ENCODE peak calls at places on chromosomes 13 and 19, in ten cellular contexts. One of them, this sample, is unnamed.

GRCh38 chr19:38557205-38557799 is 60.5 kb downstream of the MAP4K1 start:
- DNase-seq in T-helper 17 cell: no peak
- DNase-seq in lung: no peak
- DNase-seq in NCI-H187 treated with DMSO at 0.1 percent for 48 hours: no peak
- DNase-seq in HT-29: peak
- DNase-seq in left cardiac atrium: no peak
- DNase-seq in BJ: no peak
- DNase-seq in upper lobe of right lung: peak
- DNase-seq in effector CD4-positive, alpha-beta T cell: no peak
- DNase-seq in NCI-H510A: no peak
- DNase-seq in this sample: no peak

GRCh38 chr19:13978306-13978705 is 26.0 kb downstream of the DCAF15 start:
- DNase-seq in T-helper 17 cell: no peak
- DNase-seq in lung: peak
- DNase-seq in NCI-H187 treated with DMSO at 0.1 percent for 48 hours: no peak
- DNase-seq in HT-29: peak
- DNase-seq in left cardiac atrium: peak
- DNase-seq in BJ: no peak
- DNase-seq in upper lobe of right lung: peak
- DNase-seq in effector CD4-positive, alpha-beta T cell: no peak
- DNase-seq in NCI-H510A: no peak
- DNase-seq in this sample: peak

GRCh38 chr19:7247160-7247559 is 47.1 kb downstream of the INSR start:
- DNase-seq in T-helper 17 cell: no peak
- DNase-seq in lung: no peak
- DNase-seq in NCI-H187 treated with DMSO at 0.1 percent for 48 hours: no peak
- DNase-seq in HT-29: no peak
- DNase-seq in left cardiac atrium: no peak
- DNase-seq in BJ: no peak
- DNase-seq in upper lobe of right lung: no peak
- DNase-seq in effector CD4-positive, alpha-beta T cell: no peak
- DNase-seq in NCI-H510A: no peak
- DNase-seq in this sample: no peak

GRCh38 chr13:23372264-23372905 is 61.1 kb downstream of the SACS start:
- DNase-seq in T-helper 17 cell: no peak
- DNase-seq in lung: no peak
- DNase-seq in NCI-H187 treated with DMSO at 0.1 percent for 48 hours: no peak
- DNase-seq in HT-29: no peak
- DNase-seq in left cardiac atrium: no peak
- DNase-seq in BJ: no peak
- DNase-seq in upper lobe of right lung: no peak
- DNase-seq in effector CD4-positive, alpha-beta T cell: no peak
- DNase-seq in NCI-H510A: no peak
- DNase-seq in this sample: no peak

GRCh38 chr19:48724796-48725753 is 5.5 kb upstream of the MAMSTR start:
- DNase-seq in T-helper 17 cell: no peak
- DNase-seq in lung: no peak
- DNase-seq in NCI-H187 treated with DMSO at 0.1 percent for 48 hours: no peak
- DNase-seq in HT-29: peak
- DNase-seq in left cardiac atrium: peak
- DNase-seq in BJ: peak
- DNase-seq in upper lobe of right lung: no peak
- DNase-seq in effector CD4-positive, alpha-beta T cell: peak
- DNase-seq in NCI-H510A: no peak
- DNase-seq in this sample: peak

GRCh38 chr13:80454245-80454644 is 113.3 kb upstream of the SPRY2 start:
- DNase-seq in T-helper 17 cell: no peak
- DNase-seq in lung: no peak
- DNase-seq in NCI-H187 treated with DMSO at 0.1 percent for 48 hours: no peak
- DNase-seq in HT-29: no peak
- DNase-seq in left cardiac atrium: no peak
- DNase-seq in BJ: no peak
- DNase-seq in upper lobe of right lung: no peak
- DNase-seq in effector CD4-positive, alpha-beta T cell: no peak
- DNase-seq in NCI-H510A: no peak
- DNase-seq in this sample: no peak

GRCh38 chr19:55340144-55340783 is 588 bp downstream of the KMT5C start:
- DNase-seq in T-helper 17 cell: peak
- DNase-seq in lung: no peak
- DNase-seq in NCI-H187 treated with DMSO at 0.1 percent for 48 hours: no peak
- DNase-seq in HT-29: peak
- DNase-seq in left cardiac atrium: no peak
- DNase-seq in BJ: no peak
- DNase-seq in upper lobe of right lung: no peak
- DNase-seq in effector CD4-positive, alpha-beta T cell: no peak
- DNase-seq in NCI-H510A: no peak
- DNase-seq in this sample: peak

GRCh38 chr19:30676990-30677679 is 305.0 kb downstream of the ZNF536 start:
- DNase-seq in T-helper 17 cell: no peak
- DNase-seq in lung: no peak
- DNase-seq in NCI-H187 treated with DMSO at 0.1 percent for 48 hours: no peak
- DNase-seq in HT-29: no peak
- DNase-seq in left cardiac atrium: no peak
- DNase-seq in BJ: no peak
- DNase-seq in upper lobe of right lung: no peak
- DNase-seq in effector CD4-positive, alpha-beta T cell: no peak
- DNase-seq in NCI-H510A: no peak
- DNase-seq in this sample: no peak

GRCh38 chr19:48568345-48568886 is 16.4 kb downstream of the SULT2B1 start:
- DNase-seq in T-helper 17 cell: no peak
- DNase-seq in lung: peak
- DNase-seq in NCI-H187 treated with DMSO at 0.1 percent for 48 hours: no peak
- DNase-seq in HT-29: peak
- DNase-seq in left cardiac atrium: peak
- DNase-seq in BJ: peak
- DNase-seq in upper lobe of right lung: peak
- DNase-seq in effector CD4-positive, alpha-beta T cell: no peak
- DNase-seq in NCI-H510A: no peak
- DNase-seq in this sample: peak

GRCh38 chr13:20393273-20394235 is 132.1 kb downstream of the CRYL1 start:
- DNase-seq in T-helper 17 cell: no peak
- DNase-seq in lung: no peak
- DNase-seq in NCI-H187 treated with DMSO at 0.1 percent for 48 hours: no peak
- DNase-seq in HT-29: no peak
- DNase-seq in left cardiac atrium: no peak
- DNase-seq in BJ: no peak
- DNase-seq in upper lobe of right lung: no peak
- DNase-seq in effector CD4-positive, alpha-beta T cell: no peak
- DNase-seq in NCI-H510A: no peak
- DNase-seq in this sample: no peak

GRCh38 chr13:112908342-112908741 is 60.7 kb upstream of the MCF2L start:
- DNase-seq in T-helper 17 cell: no peak
- DNase-seq in lung: no peak
- DNase-seq in NCI-H187 treated with DMSO at 0.1 percent for 48 hours: no peak
- DNase-seq in HT-29: no peak
- DNase-seq in left cardiac atrium: no peak
- DNase-seq in BJ: no peak
- DNase-seq in upper lobe of right lung: no peak
- DNase-seq in effector CD4-positive, alpha-beta T cell: no peak
- DNase-seq in NCI-H510A: no peak
- DNase-seq in this sample: no peak